ENCODE peak calls at places on chromosomes 6 and 20, in ten cellular contexts. C is A172, O is endothelial cell of umbilical vein, L is GM23338, A is HEK293T, K is T-helper 9 cell, Q is hippocampal formation, E is NCI-H1694, U is kidney, X is cardiac fibroblast. V is an unnamed sample.

GRCh38 chr20:9743871-9744270 is 95.0 kb downstream of the PAK5 start:
- DNase-seq in C (no peak), O (no peak), L (no peak), A (no peak), K (no peak), Q (no peak), E (no peak), U (no peak), X (no peak), V (no peak)

GRCh38 chr6:63883597-63883996 is 248.0 kb downstream of the PHF3 start:
- DNase-seq in C (no peak), O (no peak), L (no peak), A (no peak), K (no peak), Q (no peak), E (no peak), U (no peak), X (no peak), V (no peak)

GRCh38 chr6:158018851-158019361 is 37.2 kb downstream of the SYNJ2 start:
- DNase-seq in C (peak), O (peak), L (no peak), A (no peak), K (no peak), Q (no peak), E (no peak), U (peak), X (peak), V (peak)

GRCh38 chr6:3421763-3422456 is 34.9 kb downstream of the SLC22A23 start:
- DNase-seq in C (peak), O (peak), L (no peak), A (no peak), K (no peak), Q (no peak), E (no peak), U (no peak), X (peak), V (peak)

GRCh38 chr6:2215342-2215741 is 30.1 kb downstream of the GMDS start:
- DNase-seq in C (peak), O (no peak), L (no peak), A (no peak), K (no peak), Q (no peak), E (no peak), U (no peak), X (no peak), V (no peak)

GRCh38 chr20:20487811-20488210 is 119.9 kb downstream of the INSM1 start:
- DNase-seq in C (no peak), O (no peak), L (no peak), A (no peak), K (no peak), Q (no peak), E (no peak), U (no peak), X (no peak), V (peak)

GRCh38 chr6:134420638-134421181 is 102.8 kb upstream of the SGK1 start:
- DNase-seq in C (peak), O (peak), L (no peak), A (no peak), K (no peak), Q (no peak), E (no peak), U (no peak), X (peak), V (peak)

GRCh38 chr6:140537211-140537610 is 1162.8 kb upstream of the CITED2 start:
- DNase-seq in C (peak), O (no peak), L (no peak), A (no peak), K (no peak), Q (no peak), E (no peak), U (no peak), X (no peak), V (no peak)

GRCh38 chr20:40682104-40683045 is 6.7 kb downstream of the MAFB start:
- DNase-seq in C (no peak), O (no peak), L (peak), A (no peak), K (no peak), Q (no peak), E (no peak), U (peak), X (no peak), V (peak)

GRCh38 chr6:36378243-36378920 is 9.1 kb downstream of the ETV7 start:
- DNase-seq in C (no peak), O (no peak), L (no peak), A (no peak), K (no peak), Q (no peak), E (no peak), U (no peak), X (no peak), V (no peak)

GRCh38 chr6:51105357-51105756 is 286.7 kb downstream of the TFAP2B start:
- DNase-seq in C (no peak), O (no peak), L (no peak), A (no peak), K (no peak), Q (no peak), E (no peak), U (no peak), X (no peak), V (no peak)

GRCh38 chr6:56771929-56772607 is 129.4 kb upstream of the DST start:
- DNase-seq in C (no peak), O (no peak), L (no peak), A (no peak), K (no peak), Q (no peak), E (no peak), U (no peak), X (no peak), V (no peak)

V was measured in AG10803.